ENCODE peak calls at places on chromosomes 1 and 21, in four cellular contexts. S is neural progenitor cell, O is SJSA1, L is ovary. Q is an unnamed sample. For H3K4me1, the result is how much of the 10 kb centered on the place peaks cover.

GRCh38 chr1:58779059-58779754 is 4.6 kb downstream of the JUN start:
- DNase-seq in L (no peak), S (no peak), O (no peak), Q (no peak)

GRCh38 chr1:94858276-94858675 is 38.1 kb downstream of the SLC44A3 start:
- DNase-seq in O (no peak), L (no peak), S (no peak), Q (no peak)

GRCh38 chr1:207644852-207645631 is at the start of gene CR1L:
- DNase-seq in O (peak), L (peak), S (peak), Q (peak)

GRCh38 chr1:20588634-20589225 is at the start of gene CDA:
- DNase-seq in O (no peak), S (no peak), L (no peak), Q (no peak)

GRCh38 chr1:5997316-5997715 is 5.1 kb upstream of the NPHP4 start:
- DNase-seq in L (no peak), S (no peak), O (no peak), Q (no peak)

GRCh38 chr21:45981154-45981606 is 390 bp upstream of the COL6A1 start:
- DNase-seq in L (peak), O (peak), S (peak), Q (no peak)

GRCh38 chr1:156992215-156992614 is 53.3 kb downstream of the ARHGEF11 start:
- DNase-seq in S (no peak), L (no peak), O (no peak), Q (no peak)

GRCh38 chr1:8312235-8313218 is 5.4 kb upstream of the SLC45A1 start:
- DNase-seq in L (no peak), S (no peak), O (no peak), Q (no peak)

GRCh38 chr1:199550384-199551067 is 477.0 kb upstream of the NR5A2 start:
- DNase-seq in L (no peak), S (no peak), O (no peak), Q (no peak)

GRCh38 chr1:83693409-83694126 is 305.4 kb downstream of the TTLL7 start:
- DNase-seq in S (peak), O (no peak), L (no peak), Q (no peak)

GRCh38 chr1:55375617-55376258 is 160.6 kb upstream of the USP24 start:
- DNase-seq in S (peak), L (peak), O (no peak), Q (peak)

GRCh38 chr1:197663178-197663953 is 111.9 kb downstream of the DENND1B start:
- DNase-seq in S (no peak), L (no peak), O (no peak), Q (no peak)

GRCh38 chr1:8077120-8077573 is 51.0 kb upstream of the ERRFI1 start:
- DNase-seq in L (peak), O (peak), S (peak), Q (no peak)

GRCh38 chr1:185155600-185156320 is 993 bp downstream of the TRMT1L start:
- DNase-seq in O (no peak), S (peak), L (no peak), Q (no peak)

GRCh38 chr1:18536943-18537342 is 56.2 kb downstream of the KLHDC7A start:
- DNase-seq in S (no peak), O (no peak), L (peak), Q (no peak)

GRCh38 chr1:10178602-10179407 is 31.6 kb upstream of the KIF1B start:
- DNase-seq in S (peak), L (no peak), O (no peak), Q (no peak)

GRCh38 chr1:157470276-157470675 is 82.0 kb downstream of the FCRL5 start:
- DNase-seq in S (no peak), O (no peak), L (no peak), Q (no peak)

GRCh38 chr1:150162582-150162861 is 12.8 kb downstream of the PLEKHO1 start:
- DNase-seq in S (no peak), O (no peak), L (no peak), Q (no peak)
- H3K4me1 ChIP-seq in S (under half), O (half or more), L (under half), Q (under half)

GRCh38 chr21:44024257-44024656 is 12.1 kb downstream of the TRAPPC10 start:
- DNase-seq in L (no peak), S (no peak), O (no peak), Q (no peak)

GRCh38 chr21:44019568-44019958 is 7.5 kb downstream of the TRAPPC10 start:
- DNase-seq in L (no peak), S (no peak), O (no peak), Q (no peak)

GRCh38 chr21:44018127-44018526 is 6.0 kb downstream of the TRAPPC10 start:
- DNase-seq in S (no peak), L (no peak), O (no peak), Q (no peak)

GRCh38 chr21:44020551-44020950 is 8.4 kb downstream of the TRAPPC10 start:
- DNase-seq in L (no peak), O (no peak), S (no peak), Q (no peak)

GRCh38 chr21:44021064-44021463 is 9.0 kb downstream of the TRAPPC10 start:
- DNase-seq in L (no peak), S (no peak), O (no peak), Q (no peak)
- H3K4me1 ChIP-seq in L (under half), S (under half), O (under half), Q (half or more)

DNA sequence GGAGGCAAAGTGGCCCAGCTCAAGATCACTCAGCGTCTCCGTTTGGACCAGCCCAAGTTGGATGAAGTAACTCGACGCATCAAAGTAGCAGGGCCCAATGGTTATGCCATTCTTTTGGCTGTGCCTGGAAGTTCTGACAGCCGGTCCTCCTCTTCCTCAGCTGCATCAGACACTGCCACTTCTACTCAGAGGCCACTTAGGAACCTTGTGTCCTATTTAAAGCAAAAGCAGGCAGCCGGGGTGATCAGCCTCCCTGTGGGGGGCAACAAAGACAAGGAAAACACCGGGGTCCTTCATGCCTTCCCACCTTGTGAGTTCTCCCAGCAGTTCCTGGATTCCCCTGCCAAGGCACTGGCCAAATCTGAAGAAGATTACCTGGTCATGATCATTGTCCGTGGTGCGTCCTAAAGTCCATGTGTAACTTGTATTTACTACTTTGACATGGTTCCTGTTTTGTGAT is 2.7 kb downstream of the RBM15 start:
- DNase-seq in S (peak), L (no peak), O (no peak), Q (no peak)
- H3K4me1 ChIP-seq in S (half or more), L (under half), O (under half), Q (half or more)

GRCh38 chr1:155964193-155964592 is 14.2 kb downstream of the ARHGEF2 start:
- DNase-seq in L (no peak), S (no peak), O (no peak), Q (no peak)
- H3K4me1 ChIP-seq in L (under half), S (under half), O (under half), Q (under half)

GRCh38 chr1:28074892-28075511 is 13.4 kb downstream of the EYA3 start:
- DNase-seq in S (no peak), O (no peak), L (no peak), Q (no peak)
- H3K4me1 ChIP-seq in S (under half), O (under half), L (under half), Q (under half)

GRCh38 chr1:234373064-234373937 is at the start of gene COA6:
- DNase-seq in L (peak), S (peak), O (peak), Q (peak)
- H3K4me1 ChIP-seq in L (under half), S (under half), O (under half), Q (under half)

DNA sequence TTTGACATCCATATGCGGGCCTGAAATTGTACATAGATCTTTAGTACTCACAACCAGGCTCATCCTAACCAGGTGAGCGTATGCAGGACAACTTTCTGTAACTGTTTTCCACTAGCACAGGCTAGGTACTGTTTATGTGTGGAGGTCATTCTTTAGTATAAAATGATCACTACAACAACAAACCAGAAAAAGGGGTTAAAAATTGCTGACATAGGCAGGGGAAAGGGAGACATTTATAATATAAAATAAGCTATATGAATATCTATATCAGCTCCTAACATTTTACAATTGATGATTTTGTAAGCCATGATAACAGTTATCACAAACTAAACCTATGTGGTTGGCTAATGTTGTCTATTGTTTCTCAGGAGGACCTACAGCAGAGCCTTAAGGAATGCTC is 37.6 kb downstream of the RGS5 start:
- DNase-seq in S (no peak), O (no peak), L (no peak), Q (no peak)
- H3K4me1 ChIP-seq in S (under half), O (under half), L (under half), Q (under half)

GRCh38 chr21:44018813-44019567 is 6.9 kb downstream of the TRAPPC10 start:
- DNase-seq in L (no peak), O (no peak), S (no peak), Q (no peak)
- H3K4me1 ChIP-seq in L (under half), O (under half), S (under half), Q (half or more)

GRCh38 chr21:34911360-34911759 is 137.7 kb downstream of the RUNX1 start:
- DNase-seq in O (no peak), S (no peak), L (no peak), Q (no peak)
- H3K4me1 ChIP-seq in O (under half), S (under half), L (under half), Q (under half)

Q was measured in naive thymus-derived CD4-positive, alpha-beta T cell.